ENCODE peak calls at places on chromosomes 12 and 14, in five cellular contexts. J, Z, P, B and E are unnamed samples.

GRCh38 chr14:54182419-54183040 is 214.3 kb upstream of the CDKN3 start:
- DNase-seq in B (no peak), Z (peak), P (no peak), J (no peak), E (no peak)

GRCh38 chr14:23545740-23546411 is 5.7 kb downstream of the ZFHX2 start:
- DNase-seq in P (no peak), B (no peak), Z (no peak), J (no peak), E (no peak)

GRCh38 chr14:36217732-36218131 is 41.2 kb upstream of the PTCSC3 start:
- DNase-seq in P (peak), J (no peak), Z (no peak), B (no peak), E (no peak)

GRCh38 chr14:39488600-39488999 is 56.4 kb upstream of the FBXO33 start:
- DNase-seq in Z (no peak), P (no peak), J (no peak), B (no peak), E (no peak)

GRCh38 chr14:70808402-70809237 is 693 bp downstream of the MAP3K9 start:
- DNase-seq in J (peak), Z (peak), P (peak), B (no peak), E (peak)

GRCh38 chr12:761276-761675 is 8.9 kb downstream of the WNK1 start:
- DNase-seq in J (no peak), P (no peak), Z (no peak), B (no peak), E (no peak)

GRCh38 chr12:72093424-72093823 is 154.8 kb downstream of the TPH2 start:
- DNase-seq in Z (no peak), P (no peak), B (no peak), J (no peak), E (no peak)

GRCh38 chr14:50062438-50063039 is 53.8 kb downstream of the VCPKMT start:
- DNase-seq in P (peak), J (peak), B (no peak), Z (peak), E (peak)

GRCh38 chr12:29008786-29009185 is 140.3 kb upstream of the FAR2 start:
- DNase-seq in B (no peak), P (no peak), J (no peak), Z (no peak), E (no peak)

GRCh38 chr12:6373022-6373787 is 2.2 kb downstream of the SCNN1A start:
- DNase-seq in B (no peak), J (no peak), P (no peak), Z (no peak), E (no peak)

GRCh38 chr12:126518596-126519200 is 1453.5 kb downstream of the AACS start:
- DNase-seq in P (no peak), J (no peak), Z (no peak), B (no peak), E (no peak)

GRCh38 chr14:58626441-58626840 is 11.3 kb upstream of the DACT1 start:
- DNase-seq in J (no peak), B (no peak), Z (peak), P (no peak), E (no peak)

GRCh38 chr12:123705935-123706334 is 6.2 kb upstream of the ATP6V0A2 start:
- DNase-seq in Z (no peak), J (no peak), B (no peak), P (no peak), E (no peak)

GRCh38 chr12:65943388-65944137 is 119.3 kb downstream of the HMGA2 start:
- DNase-seq in B (no peak), P (no peak), Z (no peak), J (no peak), E (no peak)

GRCh38 chr12:116534341-116535121 is 24.6 kb upstream of the MAP1LC3B2 start:
- DNase-seq in P (no peak), J (no peak), B (no peak), Z (no peak), E (no peak)

GRCh38 chr14:34362625-34363251 is 99.3 kb downstream of the SPTSSA start:
- DNase-seq in B (no peak), J (no peak), Z (no peak), P (no peak), E (no peak)

GRCh38 chr12:65918057-65918456 is 93.8 kb downstream of the HMGA2 start:
- DNase-seq in Z (no peak), P (no peak), B (no peak), J (no peak), E (no peak)

GRCh38 chr12:123621619-123622530 is 11.6 kb downstream of the EIF2B1 start:
- DNase-seq in B (no peak), J (no peak), P (no peak), Z (no peak), E (no peak)

GRCh38 chr12:11539156-11539555 is 110.3 kb upstream of the ETV6 start:
- DNase-seq in B (no peak), J (no peak), Z (no peak), P (no peak), E (no peak)

GRCh38 chr12:105072888-105073488 is 11.3 kb downstream of the ALDH1L2 start:
- DNase-seq in Z (no peak), J (no peak), B (peak), P (no peak), E (no peak)

GRCh38 chr12:27462151-27462694 is 15.7 kb downstream of the SMCO2 start:
- DNase-seq in B (no peak), P (no peak), J (no peak), Z (peak), E (peak)

GRCh38 chr14:102020058-102020971 is 55.9 kb downstream of the DYNC1H1 start:
- DNase-seq in P (no peak), B (no peak), Z (no peak), J (peak), E (peak)

GRCh38 chr12:57844725-57845477 is 1.6 kb downstream of the CTDSP2 start:
- DNase-seq in J (no peak), B (peak), P (peak), Z (peak), E (no peak)

GRCh38 chr12:64889434-64890216 is 65.2 kb downstream of the TBC1D30 start:
- DNase-seq in J (no peak), B (no peak), Z (no peak), P (no peak), E (no peak)

GRCh38 chr12:124745891-124746570 is 117.6 kb downstream of the SCARB1 start:
- DNase-seq in B (peak), P (peak), J (no peak), Z (peak), E (peak)

GRCh38 chr12:48110691-48111315 is 4.9 kb upstream of the SENP1 start:
- DNase-seq in Z (peak), P (no peak), J (no peak), B (no peak), E (no peak)

GRCh38 chr12:75364918-75365317 is 26.0 kb upstream of the GLIPR1L2 start:
- DNase-seq in J (no peak), P (no peak), B (no peak), Z (no peak), E (no peak)

GRCh38 chr14:31486764-31487163 is 1.1 kb downstream of the GPR33 start:
- DNase-seq in P (no peak), J (no peak), B (no peak), Z (no peak), E (no peak)

GRCh38 chr14:39492267-39492666 is 60.0 kb upstream of the FBXO33 start:
- DNase-seq in P (no peak), Z (peak), B (no peak), J (no peak), E (peak)

GRCh38 chr12:39831587-39832315 is 212.1 kb upstream of the ABCD2 start:
- DNase-seq in Z (no peak), J (no peak), B (no peak), P (no peak), E (no peak)